ENCODE peak calls at places on chromosomes 2 and 18, in five cellular contexts. One of them, this sample, is unnamed.

GRCh38 chr2:27702302-27702701 is 38.6 kb downstream of the SLC4A1AP start:
- DNase-seq in ovary: no peak
- DNase-seq in PC-9: no peak
- DNase-seq in heart left ventricle: no peak
- DNase-seq in neural progenitor cell: no peak
- DNase-seq in this sample: no peak

GRCh38 chr2:40120021-40120420 is 331.9 kb downstream of the SLC8A1 start:
- DNase-seq in ovary: no peak
- DNase-seq in PC-9: no peak
- DNase-seq in neural progenitor cell: no peak
- DNase-seq in heart left ventricle: no peak
- DNase-seq in this sample: no peak

GRCh38 chr2:224111576-224111975 is 72.5 kb upstream of the SERPINE2 start:
- DNase-seq in neural progenitor cell: no peak
- DNase-seq in heart left ventricle: no peak
- DNase-seq in PC-9: no peak
- DNase-seq in ovary: no peak
- DNase-seq in this sample: no peak

GRCh38 chr2:29528891-29529520 is 392.4 kb downstream of the ALK start:
- DNase-seq in ovary: peak; percentile 30
- DNase-seq in neural progenitor cell: no peak
- DNase-seq in heart left ventricle: peak; percentile 77
- DNase-seq in PC-9: no peak
- DNase-seq in this sample: peak; percentile 46

GRCh38 chr2:102091908-102092307 is 50.6 kb upstream of the IL1R1 start:
- DNase-seq in heart left ventricle: no peak
- DNase-seq in ovary: no peak
- DNase-seq in neural progenitor cell: no peak
- DNase-seq in PC-9: no peak
- DNase-seq in this sample: no peak

GRCh38 chr18:33875029-33875428 is 297.0 kb downstream of the ASXL3 start:
- DNase-seq in ovary: no peak
- DNase-seq in neural progenitor cell: no peak
- DNase-seq in heart left ventricle: no peak
- DNase-seq in PC-9: no peak
- DNase-seq in this sample: no peak

GRCh38 chr18:36454848-36455458 is 157.4 kb downstream of the FHOD3 start:
- DNase-seq in neural progenitor cell: no peak
- DNase-seq in ovary: no peak
- DNase-seq in heart left ventricle: no peak
- DNase-seq in PC-9: no peak
- DNase-seq in this sample: no peak

GRCh38 chr18:5964108-5964507 is 68.8 kb upstream of the TMEM200C start:
- DNase-seq in ovary: no peak
- DNase-seq in heart left ventricle: no peak
- DNase-seq in neural progenitor cell: no peak
- DNase-seq in PC-9: no peak
- DNase-seq in this sample: no peak

GRCh38 chr2:854460-854859 is 96.2 kb upstream of the SNTG2 start:
- DNase-seq in ovary: no peak
- DNase-seq in PC-9: peak; percentile 16
- DNase-seq in heart left ventricle: no peak
- DNase-seq in neural progenitor cell: peak; percentile 43
- DNase-seq in this sample: no peak

GRCh38 chr2:170714156-170715061 is 728 bp upstream of the SP5 start:
- DNase-seq in ovary: peak; percentile 31
- DNase-seq in heart left ventricle: no peak
- DNase-seq in neural progenitor cell: peak; percentile 74
- DNase-seq in PC-9: peak; percentile 53
- DNase-seq in this sample: peak; percentile 89

GRCh38 chr2:157857881-157858280 is 18.2 kb downstream of the ACVR1 start:
- DNase-seq in ovary: no peak
- DNase-seq in PC-9: no peak
- DNase-seq in heart left ventricle: no peak
- DNase-seq in neural progenitor cell: no peak
- DNase-seq in this sample: peak; percentile 29

GRCh38 chr2:170943596-170943995 is 14.5 kb downstream of the GORASP2 start:
- DNase-seq in neural progenitor cell: no peak
- DNase-seq in heart left ventricle: no peak
- DNase-seq in ovary: no peak
- DNase-seq in PC-9: no peak
- DNase-seq in this sample: no peak

GRCh38 chr2:120347387-120348010 is 1.6 kb downstream of the INHBB start:
- DNase-seq in ovary: no peak
- DNase-seq in PC-9: no peak
- DNase-seq in neural progenitor cell: peak; percentile 85
- DNase-seq in heart left ventricle: peak; percentile 52
- DNase-seq in this sample: no peak

GRCh38 chr18:14959550-14959949 is 211.6 kb downstream of the ANKRD30B start:
- DNase-seq in neural progenitor cell: no peak
- DNase-seq in PC-9: no peak
- DNase-seq in ovary: no peak
- DNase-seq in heart left ventricle: no peak
- DNase-seq in this sample: no peak

GRCh38 chr18:45588284-45588683 is 27.0 kb upstream of the SLC14A2 start:
- DNase-seq in heart left ventricle: no peak
- DNase-seq in neural progenitor cell: no peak
- DNase-seq in ovary: no peak
- DNase-seq in PC-9: no peak
- DNase-seq in this sample: peak; percentile 47

GRCh38 chr18:45590060-45590537 is 25.2 kb upstream of the SLC14A2 start:
- DNase-seq in PC-9: no peak
- DNase-seq in neural progenitor cell: no peak
- DNase-seq in heart left ventricle: no peak
- DNase-seq in ovary: no peak
- DNase-seq in this sample: peak; percentile 53

GRCh38 chr18:45590546-45590945 is 24.7 kb upstream of the SLC14A2 start:
- DNase-seq in PC-9: no peak
- DNase-seq in ovary: no peak
- DNase-seq in neural progenitor cell: no peak
- DNase-seq in heart left ventricle: no peak
- DNase-seq in this sample: no peak

GRCh38 chr18:45588831-45589558 is 26.3 kb upstream of the SLC14A2 start:
- DNase-seq in PC-9: no peak
- DNase-seq in ovary: no peak
- DNase-seq in heart left ventricle: no peak
- DNase-seq in neural progenitor cell: no peak
- DNase-seq in this sample: peak; percentile 52

DNA sequence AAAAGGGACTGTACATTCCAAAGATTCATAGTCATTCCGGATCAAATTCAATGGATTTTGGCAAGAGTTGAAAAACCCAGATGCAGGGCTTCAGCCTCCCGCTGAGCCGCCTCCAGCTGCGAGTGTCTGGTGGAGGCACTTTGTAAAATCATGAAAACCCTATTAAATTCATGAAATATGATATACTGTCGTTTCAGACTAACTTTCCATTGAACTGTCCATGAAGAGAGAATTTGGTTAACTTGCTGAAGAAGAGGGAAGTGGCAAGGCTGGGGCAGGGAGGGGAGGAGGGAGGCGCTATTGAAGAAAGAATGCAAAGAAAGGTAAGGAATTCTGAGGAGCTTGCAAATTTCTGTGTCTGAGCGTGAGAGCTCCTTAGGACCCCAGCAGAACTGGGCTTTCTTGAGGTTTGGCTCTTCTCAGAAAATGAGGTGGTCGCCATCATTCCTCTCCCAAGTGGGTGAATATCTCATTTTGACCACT is 25.7 kb upstream of the SLC14A2 start:
- DNase-seq in neural progenitor cell: peak; percentile 24
- DNase-seq in ovary: no peak
- DNase-seq in heart left ventricle: no peak
- DNase-seq in PC-9: no peak
- DNase-seq in this sample: no peak
- H3K4me3 ChIP-seq in neural progenitor cell: no peak overlapping the region
- H3K4me3 ChIP-seq in ovary: no peak overlapping the region
- H3K4me3 ChIP-seq in heart left ventricle: no peak overlapping the region
- H3K4me3 ChIP-seq in PC-9: no peak overlapping the region
- H3K4me3 ChIP-seq in this sample: no peak overlapping the region

GRCh38 chr2:31269087-31269486 is 35.1 kb downstream of the EHD3 start:
- DNase-seq in neural progenitor cell: no peak
- DNase-seq in PC-9: no peak
- DNase-seq in ovary: no peak
- DNase-seq in heart left ventricle: no peak
- DNase-seq in this sample: no peak

GRCh38 chr2:31270136-31270535 is 36.2 kb downstream of the EHD3 start:
- DNase-seq in neural progenitor cell: no peak
- DNase-seq in ovary: no peak
- DNase-seq in heart left ventricle: no peak
- DNase-seq in PC-9: no peak
- DNase-seq in this sample: no peak

GRCh38 chr2:31267437-31268120 is 33.6 kb downstream of the EHD3 start:
- DNase-seq in ovary: no peak
- DNase-seq in PC-9: no peak
- DNase-seq in neural progenitor cell: no peak
- DNase-seq in heart left ventricle: no peak
- DNase-seq in this sample: no peak

GRCh38 chr2:31266804-31267203 is 32.9 kb downstream of the EHD3 start:
- DNase-seq in neural progenitor cell: no peak
- DNase-seq in ovary: no peak
- DNase-seq in heart left ventricle: no peak
- DNase-seq in PC-9: no peak
- DNase-seq in this sample: no peak

GRCh38 chr2:31268344-31268743 is 34.4 kb downstream of the EHD3 start:
- DNase-seq in neural progenitor cell: peak; percentile 17
- DNase-seq in ovary: no peak
- DNase-seq in heart left ventricle: no peak
- DNase-seq in PC-9: no peak
- DNase-seq in this sample: no peak
- H3K4me1 ChIP-seq in neural progenitor cell: no peaks in the 10 kb centered on the region
- H3K4me1 ChIP-seq in ovary: no peaks in the 10 kb centered on the region
- H3K4me1 ChIP-seq in heart left ventricle: peaks cover 11% of the 10 kb centered on the region
- H3K4me1 ChIP-seq in PC-9: no peaks in the 10 kb centered on the region
- H3K4me1 ChIP-seq in this sample: peaks cover 8% of the 10 kb centered on the region

DNA sequence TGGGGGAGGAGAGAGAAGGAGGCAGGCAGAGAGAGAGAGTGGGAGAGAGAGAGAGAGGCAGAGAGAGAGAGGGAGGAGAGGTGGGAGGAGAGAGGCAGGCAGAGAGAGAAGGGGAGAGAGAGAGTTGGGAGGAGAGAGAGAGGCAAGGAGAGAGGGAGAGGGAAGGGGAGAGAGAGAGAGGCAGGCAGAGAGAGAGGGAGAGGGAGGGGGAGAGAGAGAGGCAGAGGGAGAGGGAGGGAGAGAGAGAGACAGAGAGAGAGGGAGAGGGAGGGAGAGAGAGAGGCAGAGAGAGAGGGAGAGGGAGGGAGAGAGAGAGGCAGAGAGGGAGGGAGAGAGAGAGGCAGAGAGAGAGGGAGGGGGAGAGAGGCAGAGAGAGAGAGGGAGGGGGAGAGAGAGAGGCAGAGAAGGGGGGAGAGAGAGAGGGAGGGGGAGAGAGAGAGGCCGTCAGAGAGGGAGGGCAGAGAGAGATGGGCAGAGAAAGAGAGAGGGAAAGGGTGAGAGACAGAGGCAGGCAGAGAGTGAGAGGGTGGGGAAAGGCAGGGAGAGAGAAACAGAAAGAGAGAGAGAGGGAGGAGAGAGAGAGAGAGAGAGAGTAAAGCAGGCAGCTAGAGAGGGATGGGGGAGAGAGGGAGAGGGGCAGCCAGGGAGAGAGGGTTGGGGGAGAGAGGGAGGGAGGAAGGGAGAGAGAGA is 122.2 kb upstream of the PXDN start:
- DNase-seq in neural progenitor cell: no peak
- DNase-seq in ovary: no peak
- DNase-seq in heart left ventricle: no peak
- DNase-seq in PC-9: no peak
- DNase-seq in this sample: no peak
- H3K27ac ChIP-seq in neural progenitor cell: no peak overlapping the region
- H3K27ac ChIP-seq in ovary: no peak overlapping the region
- H3K27ac ChIP-seq in heart left ventricle: no peak overlapping the region
- H3K27ac ChIP-seq in PC-9: no peak overlapping the region
- H3K27ac ChIP-seq in this sample: no peak overlapping the region

GRCh38 chr2:46319711-46320110 is 22.5 kb downstream of the EPAS1 start:
- DNase-seq in heart left ventricle: no peak
- DNase-seq in neural progenitor cell: no peak
- DNase-seq in PC-9: no peak
- DNase-seq in ovary: no peak
- DNase-seq in this sample: no peak
- H3K4me3 ChIP-seq in heart left ventricle: no peak overlapping the region
- H3K4me3 ChIP-seq in neural progenitor cell: no peak overlapping the region
- H3K4me3 ChIP-seq in PC-9: no peak overlapping the region
- H3K4me3 ChIP-seq in ovary: no peak overlapping the region
- H3K4me3 ChIP-seq in this sample: no peak overlapping the region

GRCh38 chr2:237653791-237654558 is 26.6 kb downstream of the LRRFIP1 start:
- DNase-seq in neural progenitor cell: no peak
- DNase-seq in ovary: no peak
- DNase-seq in PC-9: no peak
- DNase-seq in heart left ventricle: no peak
- DNase-seq in this sample: no peak

GRCh38 chr2:237651761-237652160 is 24.4 kb downstream of the LRRFIP1 start:
- DNase-seq in neural progenitor cell: no peak
- DNase-seq in PC-9: no peak
- DNase-seq in ovary: no peak
- DNase-seq in heart left ventricle: no peak
- DNase-seq in this sample: no peak

GRCh38 chr2:237652854-237653253 is 25.5 kb downstream of the LRRFIP1 start:
- DNase-seq in PC-9: no peak
- DNase-seq in neural progenitor cell: no peak
- DNase-seq in ovary: no peak
- DNase-seq in heart left ventricle: no peak
- DNase-seq in this sample: no peak

GRCh38 chr2:237650455-237650850 is 23.1 kb downstream of the LRRFIP1 start:
- DNase-seq in heart left ventricle: no peak
- DNase-seq in PC-9: peak; percentile 97
- DNase-seq in ovary: no peak
- DNase-seq in neural progenitor cell: no peak
- DNase-seq in this sample: no peak

GRCh38 chr2:237652181-237652580 is 24.8 kb downstream of the LRRFIP1 start:
- DNase-seq in ovary: no peak
- DNase-seq in neural progenitor cell: no peak
- DNase-seq in heart left ventricle: no peak
- DNase-seq in PC-9: no peak
- DNase-seq in this sample: no peak
- H3K4me1 ChIP-seq in ovary: no peaks in the 10 kb centered on the region
- H3K4me1 ChIP-seq in neural progenitor cell: no peaks in the 10 kb centered on the region
- H3K4me1 ChIP-seq in heart left ventricle: peaks cover 41% of the 10 kb centered on the region
- H3K4me1 ChIP-seq in PC-9: peaks cover 19% of the 10 kb centered on the region
- H3K4me1 ChIP-seq in this sample: peaks cover 8% of the 10 kb centered on the region

GRCh38 chr2:33221046-33221784 is 255.2 kb upstream of the RASGRP3 start:
- DNase-seq in ovary: no peak
- DNase-seq in neural progenitor cell: no peak
- DNase-seq in heart left ventricle: no peak
- DNase-seq in PC-9: no peak
- DNase-seq in this sample: no peak
- H3K27ac ChIP-seq in ovary: no peak overlapping the region
- H3K27ac ChIP-seq in neural progenitor cell: no peak overlapping the region
- H3K27ac ChIP-seq in heart left ventricle: no peak overlapping the region
- H3K27ac ChIP-seq in PC-9: no peak overlapping the region
- H3K27ac ChIP-seq in this sample: no peak overlapping the region

This sample was measured in SJSA1.